ENCODE peak calls at places on chromosomes 13 and 19, in nine cellular contexts. K is BE2C; A is AG04449; H is choroid plexus epithelial cell; E is CD8-positive, alpha-beta T cell; V is psoas muscle; Y is lower leg skin; W is AG04450; R is heart right ventricle. G is an unnamed sample.

GRCh38 chr13:91313103-91313502 is 34.4 kb upstream of the MIR17HG start:
- DNase-seq in A (no peak), R (no peak), Y (no peak), V (no peak), E (no peak), H (peak; percentile 36), K (no peak), W (no peak), G (peak; percentile 31)

GRCh38 chr19:42074513-42075363 is 1.2 kb upstream of the ZNF574 start:
- DNase-seq in A (no peak), R (no peak), E (no peak), Y (no peak), V (no peak), H (no peak), W (no peak), K (no peak), G (no peak)

GRCh38 chr13:109100705-109101104 is 471.3 kb downstream of the MYO16 start:
- DNase-seq in A (no peak), E (no peak), V (no peak), R (no peak), W (no peak), Y (no peak), K (no peak), H (peak; percentile 2), G (no peak)

GRCh38 chr19:42153606-42154405 is 21.6 kb upstream of the POU2F2 start:
- DNase-seq in E (no peak), A (no peak), K (no peak), H (no peak), Y (no peak), V (no peak), W (no peak), R (no peak), G (no peak)

GRCh38 chr19:44851427-44851826 is 5.3 kb downstream of the NECTIN2 start:
- DNase-seq in Y (no peak), R (no peak), H (no peak), E (no peak), V (no peak), W (no peak), K (no peak), A (no peak), G (no peak)

GRCh38 chr13:99320693-99321481 is 13.7 kb upstream of the GPR183 start:
- DNase-seq in Y (no peak), W (peak; percentile 44), V (no peak), A (no peak), H (peak; percentile 93), R (no peak), K (no peak), E (no peak), G (no peak)

GRCh38 chr19:47340477-47341208 is 8.5 kb upstream of the DHX34 start:
- DNase-seq in E (no peak), H (no peak), W (no peak), Y (no peak), K (no peak), R (no peak), A (no peak), V (no peak), G (no peak)

GRCh38 chr13:43831088-43831487 is 44.3 kb upstream of the ENOX1 start:
- DNase-seq in E (no peak), R (no peak), V (no peak), A (no peak), W (no peak), K (no peak), H (peak; percentile 77), Y (no peak), G (no peak)

GRCh38 chr19:55927991-55928390 is 4.1 kb downstream of the NLRP13 start:
- DNase-seq in A (no peak), K (no peak), E (no peak), R (no peak), W (no peak), Y (no peak), V (no peak), H (no peak), G (no peak)

GRCh38 chr13:77815330-77815729 is 103.3 kb downstream of the EDNRB start:
- DNase-seq in K (no peak), E (no peak), W (no peak), V (no peak), A (no peak), Y (no peak), H (no peak), R (no peak), G (no peak)

DNA sequence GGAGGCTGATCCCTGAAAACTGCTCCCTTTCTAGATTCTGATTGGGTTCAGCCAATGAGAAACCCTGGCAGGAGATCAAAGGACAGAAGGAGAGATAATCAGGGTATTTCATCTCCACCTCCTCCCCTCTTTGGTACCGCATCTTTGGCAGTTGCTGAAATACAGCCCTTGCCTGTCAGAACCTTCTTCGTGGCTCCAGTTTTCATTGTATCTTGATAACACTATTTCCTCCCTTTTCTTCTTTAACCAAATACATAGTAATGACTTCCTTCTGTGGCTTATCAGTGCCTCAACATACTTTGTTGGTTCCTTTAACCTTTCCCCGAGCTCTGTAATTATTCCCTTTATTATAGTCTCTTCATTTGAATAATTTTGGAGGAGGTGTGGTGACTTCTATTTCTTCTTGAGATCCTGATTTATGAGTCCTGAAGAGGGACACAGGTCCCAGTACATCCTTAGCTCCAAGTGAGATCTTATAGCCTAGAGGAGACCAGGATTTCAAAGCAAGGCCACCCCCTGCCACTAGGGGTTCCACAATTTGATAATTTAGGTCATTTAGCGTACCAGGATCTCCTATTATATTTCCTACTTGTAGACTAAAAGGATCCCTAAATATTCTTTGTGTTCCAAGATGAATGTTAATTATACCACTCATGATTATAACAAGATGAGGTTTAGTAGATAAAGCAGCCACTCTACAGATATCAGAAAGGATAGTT is 98.0 kb downstream of the EDNRB start:
- DNase-seq in W (no peak), R (no peak), Y (no peak), K (no peak), H (no peak), A (no peak), V (no peak), E (no peak), G (no peak)
- TF ChIP-seq CTCF in W (peak; percentile 32), R (peak; percentile 15), Y (no peak), K (peak; percentile 42), H (peak; percentile 27), A (no peak), V (no peak), E (no peak), G (peak; percentile 53)

GRCh38 chr19:36685835-36686234 is 1.6 kb upstream of the ZNF567 start:
- DNase-seq in Y (no peak), W (no peak), H (no peak), R (no peak), V (no peak), E (no peak), A (no peak), K (no peak), G (no peak)

GRCh38 chr19:36686365-36687213 is 823 bp upstream of the ZNF567 start:
- DNase-seq in V (no peak), K (peak; percentile 7), Y (peak; percentile 18), E (no peak), A (no peak), R (peak; percentile 25), H (peak; percentile 13), W (no peak), G (no peak)

GRCh38 chr19:36688058-36688457 is 646 bp downstream of the ZNF567 start:
- DNase-seq in E (no peak), R (no peak), W (no peak), A (no peak), Y (no peak), V (no peak), K (no peak), H (no peak), G (no peak)

DNA sequence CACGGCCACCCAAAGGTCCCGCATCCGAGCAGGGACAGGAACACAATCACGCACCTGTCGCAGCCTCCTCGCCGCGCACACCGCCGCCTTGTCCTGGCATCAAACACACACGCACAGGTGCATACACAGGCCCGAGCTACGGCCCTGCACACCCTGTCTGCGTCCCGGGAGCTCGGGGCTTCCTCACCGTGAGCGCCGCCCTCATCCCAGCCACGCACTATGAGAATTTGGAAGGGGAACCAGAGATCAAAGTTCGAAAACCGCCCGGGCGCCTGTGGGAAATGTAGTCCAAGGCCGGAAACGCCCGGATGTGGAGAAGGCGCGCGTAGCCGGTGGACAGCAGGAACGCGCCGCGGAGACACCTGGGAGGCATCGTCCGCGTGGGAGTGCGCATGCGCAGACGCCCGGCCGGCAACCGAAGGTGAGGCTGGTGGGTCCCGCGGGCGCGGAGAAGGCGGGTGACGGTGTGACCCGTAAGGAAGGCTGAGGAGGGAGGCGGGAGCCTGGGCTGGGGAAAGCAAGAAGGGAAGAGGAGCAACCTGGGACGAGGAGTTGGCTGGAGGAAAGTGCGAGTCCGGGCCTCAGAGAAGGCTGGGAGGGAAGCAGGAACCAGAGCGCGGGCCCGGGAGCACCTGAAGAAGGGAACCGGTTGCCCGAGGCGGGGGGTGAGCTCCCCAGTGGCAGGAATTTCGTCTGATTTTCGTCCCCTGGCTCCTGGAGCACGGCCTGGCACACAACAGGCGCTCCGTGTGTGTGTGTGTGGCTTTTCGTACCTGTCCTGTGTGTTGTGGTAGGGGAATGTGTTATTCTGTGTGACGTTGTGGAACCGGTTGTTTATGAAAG is at the start of gene ZNF567:
- DNase-seq in A (peak; percentile 47), V (peak; percentile 98), W (peak; percentile 84), R (peak; percentile 98), Y (peak; percentile 98), K (peak; percentile 97), H (peak; percentile 95), E (peak; percentile 99), G (peak; percentile 90)
- TF ChIP-seq CTCF in A (no peak), V (no peak), W (no peak), R (no peak), Y (no peak), K (no peak), H (no peak), E (no peak), G (no peak)

GRCh38 chr13:93249259-93249917 is 22.8 kb downstream of the GPC6 start:
- DNase-seq in Y (no peak), H (peak; percentile 92), W (peak; percentile 69), R (no peak), E (no peak), K (no peak), A (no peak), V (no peak), G (no peak)

GRCh38 chr13:93249918-93250306 is 23.3 kb downstream of the GPC6 start:
- DNase-seq in A (no peak), E (no peak), Y (no peak), W (no peak), R (no peak), H (no peak), K (no peak), V (no peak), G (no peak)

GRCh38 chr13:93246069-93246468 is 19.5 kb downstream of the GPC6 start:
- DNase-seq in K (no peak), E (no peak), W (no peak), R (no peak), V (no peak), A (no peak), Y (no peak), H (no peak), G (no peak)

GRCh38 chr13:93244918-93245280 is 18.3 kb downstream of the GPC6 start:
- DNase-seq in W (no peak), H (peak; percentile 47), E (no peak), Y (no peak), R (no peak), A (no peak), K (no peak), V (no peak), G (no peak)

GRCh38 chr13:93248627-93249047 is 22.0 kb downstream of the GPC6 start:
- DNase-seq in K (peak; percentile 83), H (peak; percentile 83), W (no peak), V (no peak), R (no peak), A (no peak), Y (no peak), E (no peak), G (no peak)
- TF ChIP-seq CTCF in K (peak; percentile 96), H (peak; percentile 66), W (peak; percentile 24), V (no peak), R (no peak), A (peak; percentile 85), Y (no peak), E (no peak), G (no peak)

GRCh38 chr13:113122571-113123225 is at the start of gene F10:
- DNase-seq in V (peak; percentile 46), Y (peak; percentile 56), W (peak; percentile 39), H (peak; percentile 85), K (peak; percentile 76), A (no peak), R (peak; percentile 47), E (no peak), G (no peak)
- TF ChIP-seq CTCF in V (no peak), Y (no peak), W (no peak), H (no peak), K (no peak), A (no peak), R (no peak), E (no peak), G (no peak)